ENCODE peak calls at places on chromosomes 13 and 19, in nine cellular contexts. U is fibroblast of the conjunctiva; T is NCI-H2029 treated with DMSO at 0.1 percent for 48 hours; S is LNCaP clone FGC; B is stimulated activated CD4-positive, alpha-beta T cell treated with anti-CD3 and anti-CD28 coated beads, Interleukin-2, amount 100 ng/mL, for 48 hours; G is kidney glomerular epithelial cell; R is ovary; H is putamen; L is ascending aorta. X is an unnamed sample.

GRCh38 chr19:18021121-18021755 is 13.3 kb downstream of the ARRDC2 start:
- DNase-seq in U (no peak), T (no peak), S (no peak), B (peak; percentile 47), G (peak; percentile 92), R (peak; percentile 62), H (peak; percentile 78), L (peak; percentile 95), X (peak; percentile 42)

GRCh38 chr13:20127563-20128458 is 33.0 kb downstream of the GJA3 start:
- DNase-seq in U (peak; percentile 27), T (no peak), S (no peak), B (no peak), G (peak; percentile 7), R (peak; percentile 58), H (peak; percentile 58), L (peak; percentile 83), X (peak; percentile 32)

GRCh38 chr13:20873348-20873747 is 29.2 kb downstream of the XPO4 start:
- DNase-seq in U (no peak), T (no peak), S (no peak), B (no peak), G (no peak), R (no peak), H (no peak), L (no peak), X (no peak)

GRCh38 chr19:6519289-6519688 is 11.5 kb upstream of the TNFSF9 start:
- DNase-seq in U (peak; percentile 51), T (no peak), S (no peak), B (no peak), G (peak; percentile 87), R (no peak), H (no peak), L (no peak), X (peak; percentile 31)

GRCh38 chr19:19475845-19476828 is 39.2 kb downstream of the TSSK6 start:
- DNase-seq in U (peak; percentile 31), T (no peak), S (no peak), B (no peak), G (no peak), R (no peak), H (no peak), L (no peak), X (no peak)

GRCh38 chr19:28966737-28967401 is 246.1 kb downstream of the UQCRFS1 start:
- DNase-seq in U (no peak), T (no peak), S (peak; percentile 8), B (no peak), G (peak; percentile 88), R (no peak), H (no peak), L (no peak), X (no peak)

GRCh38 chr19:38213911-38214625 is 10.0 kb downstream of the DPF1 start:
- DNase-seq in U (no peak), T (no peak), S (no peak), B (peak; percentile 51), G (peak; percentile 96), R (no peak), H (peak; percentile 60), L (no peak), X (no peak)

GRCh38 chr19:35006342-35006998 is 6.3 kb downstream of the GRAMD1A start:
- DNase-seq in U (no peak), T (no peak), S (peak; percentile 84), B (no peak), G (peak; percentile 88), R (no peak), H (no peak), L (no peak), X (peak; percentile 93)

GRCh38 chr19:44747739-44748425 is 626 bp upstream of the BCL3 start:
- DNase-seq in U (no peak), T (peak; percentile 70), S (no peak), B (peak; percentile 39), G (peak; percentile 44), R (peak; percentile 78), H (no peak), L (peak; percentile 78), X (peak; percentile 87)

GRCh38 chr13:19586904-19587634 is 25.7 kb upstream of the TPTE2 start:
- DNase-seq in U (no peak), T (no peak), S (no peak), B (peak; percentile 66), G (no peak), R (no peak), H (no peak), L (no peak), X (peak; percentile 22)

GRCh38 chr19:30344446-30345425 is 27.4 kb upstream of the ZNF536 start:
- DNase-seq in U (no peak), T (no peak), S (no peak), B (no peak), G (no peak), R (no peak), H (peak; percentile 67), L (no peak), X (no peak)

X was measured in small intestine.